ENCODE peak calls at places on chromosomes 7 and 10, in four cellular contexts. One of them, this sample, is unnamed.

GRCh38 chr7:139861794-139862193 is 32.7 kb downstream of the TBXAS1 start:
- DNase-seq in AG08395: no peak
- DNase-seq in CD4-positive, alpha-beta T cell: no peak
- DNase-seq in astrocyte: no peak
- DNase-seq in this sample: no peak

GRCh38 chr10:89699581-89700064 is 1.8 kb upstream of the KIF20B start:
- DNase-seq in AG08395: no peak
- DNase-seq in CD4-positive, alpha-beta T cell: no peak
- DNase-seq in astrocyte: no peak
- DNase-seq in this sample: no peak

GRCh38 chr10:34327184-34327583 is 487.9 kb downstream of the PARD3 start:
- DNase-seq in AG08395: no peak
- DNase-seq in CD4-positive, alpha-beta T cell: no peak
- DNase-seq in astrocyte: no peak
- DNase-seq in this sample: no peak

GRCh38 chr7:2633538-2634264 is 1.9 kb downstream of the TTYH3 start:
- DNase-seq in AG08395: peak; percentile 86
- DNase-seq in CD4-positive, alpha-beta T cell: no peak
- DNase-seq in astrocyte: peak; percentile 83
- DNase-seq in this sample: peak; percentile 78

GRCh38 chr7:33986456-33986855 is 81.1 kb downstream of the BMPER start:
- DNase-seq in AG08395: no peak
- DNase-seq in CD4-positive, alpha-beta T cell: no peak
- DNase-seq in astrocyte: no peak
- DNase-seq in this sample: no peak

GRCh38 chr7:157268540-157268939 is 68.3 kb upstream of the DNAJB6 start:
- DNase-seq in AG08395: no peak
- DNase-seq in CD4-positive, alpha-beta T cell: no peak
- DNase-seq in astrocyte: no peak
- DNase-seq in this sample: no peak

GRCh38 chr10:34119456-34119855 is 695.6 kb downstream of the PARD3 start:
- DNase-seq in AG08395: no peak
- DNase-seq in CD4-positive, alpha-beta T cell: no peak
- DNase-seq in astrocyte: no peak
- DNase-seq in this sample: no peak

GRCh38 chr10:101774589-101775272 is 1.2 kb downstream of the FGF8 start:
- DNase-seq in AG08395: no peak
- DNase-seq in CD4-positive, alpha-beta T cell: no peak
- DNase-seq in astrocyte: no peak
- DNase-seq in this sample: no peak

GRCh38 chr7:117019786-117020604 is 66.7 kb downstream of the ST7 start:
- DNase-seq in AG08395: peak; percentile 77
- DNase-seq in CD4-positive, alpha-beta T cell: no peak
- DNase-seq in astrocyte: peak; percentile 96
- DNase-seq in this sample: peak; percentile 52

GRCh38 chr10:126156545-126156944 is 231.7 kb downstream of the ADAM12 start:
- DNase-seq in AG08395: no peak
- DNase-seq in CD4-positive, alpha-beta T cell: no peak
- DNase-seq in astrocyte: no peak
- DNase-seq in this sample: no peak

GRCh38 chr7:4775281-4776159 is at the start of gene AP5Z1:
- DNase-seq in AG08395: peak; percentile 100
- DNase-seq in CD4-positive, alpha-beta T cell: peak; percentile 89
- DNase-seq in astrocyte: peak; percentile 90
- DNase-seq in this sample: peak; percentile 91

GRCh38 chr7:108589874-108590273 is 20.2 kb downstream of the DNAJB9 start:
- DNase-seq in AG08395: no peak
- DNase-seq in CD4-positive, alpha-beta T cell: no peak
- DNase-seq in astrocyte: no peak
- DNase-seq in this sample: no peak

GRCh38 chr7:37318541-37318940 is 130.1 kb downstream of the ELMO1 start:
- DNase-seq in AG08395: no peak
- DNase-seq in CD4-positive, alpha-beta T cell: no peak
- DNase-seq in astrocyte: no peak
- DNase-seq in this sample: no peak

GRCh38 chr10:119494224-119495060 is 48.1 kb downstream of the RGS10 start:
- DNase-seq in AG08395: peak; percentile 44
- DNase-seq in CD4-positive, alpha-beta T cell: no peak
- DNase-seq in astrocyte: peak; percentile 18
- DNase-seq in this sample: no peak

GRCh38 chr7:23291957-23292560 is 7.1 kb upstream of the MALSU1 start:
- DNase-seq in AG08395: no peak
- DNase-seq in CD4-positive, alpha-beta T cell: no peak
- DNase-seq in astrocyte: no peak
- DNase-seq in this sample: no peak

GRCh38 chr7:121557034-121557892 is 161.2 kb upstream of the FAM3C start:
- DNase-seq in AG08395: peak; percentile 15
- DNase-seq in CD4-positive, alpha-beta T cell: no peak
- DNase-seq in astrocyte: no peak
- DNase-seq in this sample: no peak

GRCh38 chr10:89702121-89702480 is 711 bp downstream of the KIF20B start:
- DNase-seq in AG08395: peak; percentile 3
- DNase-seq in CD4-positive, alpha-beta T cell: no peak
- DNase-seq in astrocyte: no peak
- DNase-seq in this sample: no peak

GRCh38 chr7:32661929-32662328 is 166.6 kb downstream of the AVL9 start:
- DNase-seq in AG08395: no peak
- DNase-seq in CD4-positive, alpha-beta T cell: no peak
- DNase-seq in astrocyte: no peak
- DNase-seq in this sample: no peak

GRCh38 chr10:72567884-72568283 is 58.0 kb downstream of the MICU1 start:
- DNase-seq in AG08395: no peak
- DNase-seq in CD4-positive, alpha-beta T cell: no peak
- DNase-seq in astrocyte: no peak
- DNase-seq in this sample: no peak

GRCh38 chr10:67925449-67926005 is 41.1 kb downstream of the SIRT1 start:
- DNase-seq in AG08395: peak; percentile 51
- DNase-seq in CD4-positive, alpha-beta T cell: no peak
- DNase-seq in astrocyte: peak; percentile 56
- DNase-seq in this sample: no peak

GRCh38 chr7:47572101-47572460 is 9.8 kb downstream of the TNS3 start:
- DNase-seq in AG08395: peak; percentile 36
- DNase-seq in CD4-positive, alpha-beta T cell: no peak
- DNase-seq in astrocyte: peak; percentile 67
- DNase-seq in this sample: no peak

GRCh38 chr7:5077740-5078139 is 32.1 kb downstream of the RBAK start:
- DNase-seq in AG08395: no peak
- DNase-seq in CD4-positive, alpha-beta T cell: no peak
- DNase-seq in astrocyte: no peak
- DNase-seq in this sample: no peak

GRCh38 chr10:23035569-23035968 is 59.8 kb upstream of the MSRB2 start:
- DNase-seq in AG08395: no peak
- DNase-seq in CD4-positive, alpha-beta T cell: no peak
- DNase-seq in astrocyte: no peak
- DNase-seq in this sample: no peak

This sample was measured in AG09319.